ENCODE peak calls at places on chromosome 21, in ten cellular contexts. W is EH, C is NCI-H1930, Z is transverse colon, B is NCI-H1105 treated with DMSO at 0.1 percent for 48 hours, N is NCI-H510A, O is Calu3, Q is GM03348, K is cerebellum, P is AG09309. I is an unnamed sample.

GRCh38 chr21:46550511-46550941 is 54.4 kb downstream of the S100B start:
- DNase-seq in N (no peak), P (no peak), O (no peak), W (no peak), Z (no peak), B (no peak), K (no peak), C (no peak), Q (no peak), I (no peak)

GRCh38 chr21:26077523-26077922 is 93.0 kb downstream of the APP start:
- DNase-seq in W (no peak), N (no peak), Q (no peak), Z (no peak), B (no peak), P (no peak), K (peak; percentile 67), O (no peak), C (no peak), I (no peak)

GRCh38 chr21:42614811-42615342 is 38.5 kb upstream of the PDE9A start:
- DNase-seq in W (no peak), C (peak; percentile 30), Q (no peak), Z (peak; percentile 37), K (no peak), N (no peak), B (no peak), O (peak; percentile 63), P (no peak), I (no peak)

GRCh38 chr21:38212716-38213115 is 44.1 kb upstream of the KCNJ15 start:
- DNase-seq in Q (no peak), O (no peak), Z (no peak), N (no peak), P (no peak), C (no peak), B (no peak), W (no peak), K (no peak), I (no peak)

GRCh38 chr21:31137951-31138350 is 99.7 kb upstream of the KRTAP19-8 start:
- DNase-seq in W (no peak), K (no peak), B (no peak), P (no peak), Z (no peak), N (no peak), Q (no peak), C (no peak), O (no peak), I (no peak)

GRCh38 chr21:17560377-17560776 is 47.5 kb downstream of the CXADR start:
- DNase-seq in C (no peak), B (no peak), K (no peak), W (no peak), P (no peak), N (no peak), O (no peak), Q (no peak), Z (no peak), I (no peak)

GRCh38 chr21:45529785-45530422 is 12.3 kb downstream of the SLC19A1 start:
- DNase-seq in K (no peak), Z (no peak), W (no peak), N (no peak), B (no peak), C (no peak), O (no peak), P (no peak), Q (no peak), I (no peak)

GRCh38 chr21:37829447-37829846 is 86.8 kb downstream of the KCNJ6 start:
- DNase-seq in O (peak; percentile 11), B (no peak), K (no peak), N (peak; percentile 63), Q (peak; percentile 79), C (no peak), P (peak; percentile 27), Z (peak; percentile 76), W (peak; percentile 69), I (no peak)

GRCh38 chr21:23478381-23478780 is 2128.9 kb downstream of the MRPL39 start:
- DNase-seq in N (no peak), O (no peak), Z (no peak), W (no peak), K (no peak), P (no peak), Q (no peak), C (no peak), B (no peak), I (no peak)

I was measured in NCI-H1092 treated with DMSO at 0.1 percent for 48 hours.